ENCODE peak calls at places on chromosomes 12 and 14, in four cellular contexts. M is GM12878, T is K562, P is H1. K is an unnamed sample. For H3K27me3, the result is how much of the 10 kb centered on the place peaks cover.

GRCh38 chr12:904010-904414 is 45.5 kb downstream of the RAD52 start:
- DNase-seq in M (no peak), T (no peak), P (no peak), K (no peak)

GRCh38 chr14:49550284-49551184 is 35.6 kb downstream of the RPS29 start:
- DNase-seq in M (no peak), T (no peak), P (no peak), K (peak)

GRCh38 chr12:124445121-124445718 is 122.2 kb downstream of the NCOR2 start:
- DNase-seq in M (no peak), T (no peak), P (no peak), K (no peak)

GRCh38 chr14:51653096-51653814 is 1.5 kb downstream of the FRMD6 start:
- DNase-seq in M (no peak), T (peak), P (no peak), K (no peak)

GRCh38 chr12:5586201-5586600 is 154.3 kb downstream of the NTF3 start:
- DNase-seq in M (no peak), T (no peak), P (no peak), K (no peak)

GRCh38 chr12:69688021-69688420 is 11.1 kb downstream of the BEST3 start:
- DNase-seq in M (no peak), T (no peak), P (no peak), K (no peak)

GRCh38 chr14:42299692-42300091 is 693.0 kb downstream of the LRFN5 start:
- DNase-seq in M (peak), T (no peak), P (no peak), K (no peak)

GRCh38 chr14:36683083-36683724 is 21.5 kb downstream of the PAX9 start:
- DNase-seq in M (no peak), T (no peak), P (no peak), K (no peak)

GRCh38 chr12:64943686-64944085 is 119.2 kb downstream of the TBC1D30 start:
- DNase-seq in M (no peak), T (no peak), P (no peak), K (no peak)

GRCh38 chr12:71014180-71014785 is 93.7 kb upstream of the PTPRR start:
- DNase-seq in M (no peak), T (no peak), P (no peak), K (peak)

GRCh38 chr14:32702571-32702970 is 236.1 kb upstream of the NPAS3 start:
- DNase-seq in M (no peak), T (no peak), P (no peak), K (no peak)

GRCh38 chr12:85804663-85805062 is 31.5 kb downstream of the RASSF9 start:
- DNase-seq in M (no peak), T (no peak), P (no peak), K (no peak)

GRCh38 chr12:123488539-123489230 is 30.7 kb downstream of the SNRNP35 start:
- DNase-seq in M (no peak), T (no peak), P (no peak), K (no peak)

GRCh38 chr14:50260511-50260910 is 29.1 kb upstream of the SOS2 start:
- DNase-seq in M (no peak), T (no peak), P (no peak), K (peak)

GRCh38 chr12:21659383-21659782 is 1.7 kb upstream of the LDHB start:
- DNase-seq in M (no peak), T (peak), P (no peak), K (peak)

GRCh38 chr14:92711976-92712653 is 36.3 kb downstream of the LGMN start:
- DNase-seq in M (no peak), T (no peak), P (no peak), K (no peak)

GRCh38 chr14:42110167-42110566 is 503.5 kb downstream of the LRFN5 start:
- DNase-seq in M (no peak), T (no peak), P (no peak), K (no peak)

GRCh38 chr12:64903738-64904137 is 79.3 kb downstream of the TBC1D30 start:
- DNase-seq in M (no peak), T (no peak), P (no peak), K (no peak)

GRCh38 chr12:29710104-29710503 is 73.6 kb downstream of the TMTC1 start:
- DNase-seq in M (no peak), T (no peak), P (no peak), K (no peak)

GRCh38 chr12:56935157-56935556 is 949 bp upstream of the SDR9C7 start:
- DNase-seq in M (no peak), T (no peak), P (no peak), K (no peak)

GRCh38 chr12:124194521-124195225 is 100.2 kb upstream of the RFLNA start:
- DNase-seq in M (no peak), T (no peak), P (no peak), K (no peak)

GRCh38 chr12:78149459-78149858 is 318.8 kb downstream of the NAV3 start:
- DNase-seq in M (no peak), T (no peak), P (no peak), K (no peak)

GRCh38 chr12:104049278-104050257 is at the start of gene GLT8D2:
- DNase-seq in M (no peak), T (no peak), P (peak), K (no peak)

GRCh38 chr14:90295870-90296516 is 35.7 kb downstream of the NRDE2 start:
- DNase-seq in M (no peak), T (no peak), P (no peak), K (no peak)

GRCh38 chr12:87678453-87678852 is 350.7 kb downstream of the C12orf50 start:
- DNase-seq in M (no peak), T (no peak), P (no peak), K (no peak)

GRCh38 chr12:47223848-47224213 is 144.1 kb upstream of the AMIGO2 start:
- DNase-seq in M (no peak), T (no peak), P (no peak), K (no peak)

GRCh38 chr12:124191024-124191359 is 103.9 kb upstream of the RFLNA start:
- DNase-seq in M (no peak), T (peak), P (no peak), K (peak)

GRCh38 chr14:81303258-81303935 is 82.6 kb upstream of the GTF2A1 start:
- DNase-seq in M (peak), T (peak), P (no peak), K (peak)

GRCh38 chr12:70609739-70610491 is 27.3 kb downstream of the PTPRB start:
- DNase-seq in M (no peak), T (peak), P (peak), K (no peak)

GRCh38 chr14:103883263-103883523 is 35.8 kb upstream of the PPP1R13B start:
- DNase-seq in M (no peak), T (no peak), P (no peak), K (no peak)

GRCh38 chr14:63770187-63770807 is 42.4 kb upstream of the SGPP1 start:
- DNase-seq in M (no peak), T (no peak), P (no peak), K (peak)
- TF ChIP-seq EGR1 in M (no peak), T (no peak), P (no peak), K (no peak)

GRCh38 chr12:76878899-76879709 is at the start of gene CSRP2:
- DNase-seq in M (peak), T (peak), P (peak), K (peak)
- TF ChIP-seq POLR2AphosphoS5 in M (no peak), T (no peak), P (peak), K (peak)

GRCh38 chr14:67541448-67542387 is 8.6 kb downstream of the PLEKHH1 start:
- DNase-seq in M (no peak), T (peak), P (peak), K (no peak)
- H3K27me3 ChIP-seq in M (under half), T (under half), P (under half), K (under half)

GRCh38 chr12:2358986-2359658 is 306.3 kb downstream of the CACNA1C start:
- DNase-seq in M (no peak), T (no peak), P (no peak), K (no peak)

GRCh38 chr12:2360630-2361170 is 307.9 kb downstream of the CACNA1C start:
- DNase-seq in M (no peak), T (peak), P (no peak), K (no peak)

GRCh38 chr12:2359725-2360629 is 307.2 kb downstream of the CACNA1C start:
- DNase-seq in M (no peak), T (no peak), P (no peak), K (no peak)

GRCh38 chr12:2364566-2365165 is 311.9 kb downstream of the CACNA1C start:
- DNase-seq in M (no peak), T (no peak), P (no peak), K (no peak)

GRCh38 chr12:2363836-2364565 is 311.2 kb downstream of the CACNA1C start:
- DNase-seq in M (no peak), T (no peak), P (no peak), K (no peak)
- TF ChIP-seq EGR1 in M (no peak), T (no peak), P (no peak), K (no peak)

K was measured in HCT116.